ENCODE peak calls at places on chromosomes 4 and X, in five cellular contexts. One of them, this sample, is unnamed.
A peak's percentile ranks its signal among the peaks of the same experiment; 100 is the strongest.

GRCh38 chrX:39731735-39732134 is 366.0 kb downstream of the BCOR start:
- DNase-seq in spleen: no peak
- DNase-seq in prostate gland: no peak
- DNase-seq in body of pancreas: no peak
- DNase-seq in heart left ventricle: peak; percentile 57
- DNase-seq in this sample: no peak

GRCh38 chrX:136823175-136823574 is 42.4 kb upstream of the ARHGEF6 start:
- DNase-seq in prostate gland: no peak
- DNase-seq in heart left ventricle: no peak
- DNase-seq in body of pancreas: no peak
- DNase-seq in spleen: no peak
- DNase-seq in this sample: no peak

GRCh38 chr4:86529450-86529849 is 64.7 kb upstream of the PTPN13 start:
- DNase-seq in body of pancreas: no peak
- DNase-seq in prostate gland: no peak
- DNase-seq in spleen: no peak
- DNase-seq in heart left ventricle: no peak
- DNase-seq in this sample: no peak

GRCh38 chr4:182307746-182308145 is 64.5 kb downstream of the TENM3 start:
- DNase-seq in body of pancreas: peak; percentile 66
- DNase-seq in prostate gland: no peak
- DNase-seq in heart left ventricle: no peak
- DNase-seq in spleen: no peak
- DNase-seq in this sample: no peak

GRCh38 chr4:78720994-78721677 is 55.0 kb upstream of the BMP2K start:
- DNase-seq in body of pancreas: no peak
- DNase-seq in spleen: peak; percentile 72
- DNase-seq in heart left ventricle: peak; percentile 49
- DNase-seq in prostate gland: no peak
- DNase-seq in this sample: no peak

GRCh38 chrX:46294234-46294633 is 251.0 kb downstream of the ZNF674 start:
- DNase-seq in spleen: no peak
- DNase-seq in prostate gland: no peak
- DNase-seq in heart left ventricle: no peak
- DNase-seq in body of pancreas: no peak
- DNase-seq in this sample: no peak

GRCh38 chr4:8696369-8697127 is 104.0 kb downstream of the CPZ start:
- DNase-seq in heart left ventricle: no peak
- DNase-seq in prostate gland: no peak
- DNase-seq in body of pancreas: no peak
- DNase-seq in spleen: peak; percentile 56
- DNase-seq in this sample: no peak

GRCh38 chr4:11070813-11071212 is 357.9 kb downstream of the HS3ST1 start:
- DNase-seq in body of pancreas: no peak
- DNase-seq in heart left ventricle: no peak
- DNase-seq in prostate gland: no peak
- DNase-seq in spleen: no peak
- DNase-seq in this sample: no peak

GRCh38 chr4:98691588-98691987 is 33.2 kb upstream of the TSPAN5 start:
- DNase-seq in spleen: no peak
- DNase-seq in heart left ventricle: no peak
- DNase-seq in body of pancreas: no peak
- DNase-seq in prostate gland: no peak
- DNase-seq in this sample: no peak

GRCh38 chr4:112636688-112637551 is at the start of the genes LARP7 and ZGRF1:
- DNase-seq in heart left ventricle: peak; percentile 99
- DNase-seq in body of pancreas: peak; percentile 98
- DNase-seq in spleen: peak; percentile 99
- DNase-seq in prostate gland: peak; percentile 99
- DNase-seq in this sample: peak; percentile 99

DNA sequence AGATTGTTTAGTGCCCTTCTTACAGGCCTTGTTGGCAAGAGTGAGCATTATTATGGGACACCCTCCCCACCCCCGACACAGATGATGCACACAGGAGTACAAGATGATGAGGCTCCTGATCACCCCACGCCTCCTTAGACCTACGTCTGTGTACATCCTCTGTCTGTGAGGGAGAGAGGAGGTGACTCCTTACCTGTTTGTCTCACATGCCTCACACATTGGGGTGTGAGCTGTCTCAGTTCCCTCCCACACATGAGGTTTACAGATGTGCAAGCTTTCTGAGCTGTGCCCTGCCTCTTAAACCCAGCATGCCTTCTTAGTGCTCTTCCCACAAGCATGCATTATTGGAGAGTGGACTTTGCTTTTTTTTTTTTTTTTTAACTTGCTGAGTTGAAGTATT is 76.7 kb downstream of the CLCN5 start:
- DNase-seq in heart left ventricle: no peak
- DNase-seq in body of pancreas: no peak
- DNase-seq in prostate gland: no peak
- DNase-seq in spleen: no peak
- DNase-seq in this sample: no peak
- TF ChIP-seq POLR2A in heart left ventricle: no peak
- TF ChIP-seq POLR2A in body of pancreas: no peak
- TF ChIP-seq POLR2A in prostate gland: no peak
- TF ChIP-seq POLR2A in spleen: no peak
- TF ChIP-seq POLR2A in this sample: no peak

GRCh38 chrX:629230-630006 is 1.2 kb upstream of the SHOX start:
- DNase-seq in body of pancreas: no peak
- DNase-seq in prostate gland: no peak
- DNase-seq in heart left ventricle: no peak
- DNase-seq in spleen: peak; percentile 18
- DNase-seq in this sample: no peak

GRCh38 chrX:625137-625691 is 5.4 kb upstream of the SHOX start:
- DNase-seq in body of pancreas: no peak
- DNase-seq in spleen: no peak
- DNase-seq in prostate gland: no peak
- DNase-seq in heart left ventricle: no peak
- DNase-seq in this sample: no peak

GRCh38 chrX:627995-628394 is 2.6 kb upstream of the SHOX start:
- DNase-seq in prostate gland: no peak
- DNase-seq in body of pancreas: no peak
- DNase-seq in spleen: no peak
- DNase-seq in heart left ventricle: no peak
- DNase-seq in this sample: no peak

GRCh38 chrX:627510-627964 is 3.1 kb upstream of the SHOX start:
- DNase-seq in prostate gland: no peak
- DNase-seq in spleen: peak; percentile 34
- DNase-seq in body of pancreas: no peak
- DNase-seq in heart left ventricle: no peak
- DNase-seq in this sample: no peak

DNA sequence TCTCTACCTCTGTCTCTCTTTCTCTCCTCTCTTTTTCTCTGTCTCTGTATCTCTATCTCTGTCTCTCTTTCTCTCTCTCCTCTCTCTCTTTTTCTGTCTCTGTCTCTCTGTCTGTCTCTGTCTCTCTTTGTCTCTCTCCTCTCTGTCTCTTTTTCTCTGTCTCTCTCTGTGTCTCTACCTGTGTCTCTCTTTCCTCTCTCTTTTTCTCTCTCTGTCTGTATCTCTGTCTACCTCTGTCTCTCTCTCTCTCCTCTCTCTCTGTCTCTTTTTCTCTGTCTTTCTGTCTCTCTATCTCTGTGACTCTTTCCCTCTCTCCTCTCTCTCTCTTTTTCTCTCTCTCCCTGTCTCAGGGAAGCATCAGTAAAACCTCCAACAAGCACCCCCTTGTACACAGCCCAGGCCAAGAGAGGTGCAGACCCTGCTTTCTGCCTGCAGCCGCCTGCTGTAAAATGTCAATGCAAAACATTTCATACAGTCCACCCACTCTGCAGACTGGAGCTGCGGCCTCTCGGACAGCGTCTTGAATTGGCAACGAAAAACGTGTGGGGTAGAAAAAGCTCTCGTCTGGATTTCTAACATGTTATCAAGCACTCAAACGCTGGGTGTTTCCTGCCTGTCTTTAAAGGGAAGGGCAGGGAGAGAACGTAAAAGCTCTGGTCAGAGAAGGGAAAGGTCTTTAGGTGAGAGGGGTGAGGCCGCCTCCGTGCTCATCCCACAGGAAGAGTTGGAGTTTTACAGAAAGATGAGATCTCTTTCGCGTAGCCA is 3.7 kb upstream of the SHOX start:
- DNase-seq in heart left ventricle: no peak
- DNase-seq in body of pancreas: no peak
- DNase-seq in spleen: peak; percentile 36
- DNase-seq in prostate gland: no peak
- DNase-seq in this sample: no peak
- H3K27me3 ChIP-seq in heart left ventricle: peaks cover 72% of the 10 kb centered on the region
- H3K27me3 ChIP-seq in body of pancreas: no peaks in the 10 kb centered on the region
- H3K27me3 ChIP-seq in spleen: peaks cover 60% of the 10 kb centered on the region
- H3K27me3 ChIP-seq in prostate gland: peaks cover 17% of the 10 kb centered on the region
- H3K27me3 ChIP-seq in this sample: no peaks in the 10 kb centered on the region

GRCh38 chrX:119758682-119759332 is 419 bp downstream of the SOWAHD start:
- DNase-seq in spleen: peak; percentile 90
- DNase-seq in prostate gland: no peak
- DNase-seq in heart left ventricle: peak; percentile 34
- DNase-seq in body of pancreas: peak; percentile 40
- DNase-seq in this sample: no peak
- TF ChIP-seq POLR2A in spleen: no peak
- TF ChIP-seq POLR2A in prostate gland: no peak
- TF ChIP-seq POLR2A in heart left ventricle: no peak
- TF ChIP-seq POLR2A in body of pancreas: no peak
- TF ChIP-seq POLR2A in this sample: no peak

GRCh38 chr4:150579591-150580234 is 2.2 kb upstream of the MAB21L2 start:
- DNase-seq in heart left ventricle: peak; percentile 23
- DNase-seq in spleen: peak; percentile 73
- DNase-seq in prostate gland: no peak
- DNase-seq in body of pancreas: no peak
- DNase-seq in this sample: no peak
- H3K27me3 ChIP-seq in heart left ventricle: no peaks in the 10 kb centered on the region
- H3K27me3 ChIP-seq in spleen: peaks cover 5% of the 10 kb centered on the region
- H3K27me3 ChIP-seq in prostate gland: no peaks in the 10 kb centered on the region
- H3K27me3 ChIP-seq in body of pancreas: no peaks in the 10 kb centered on the region
- H3K27me3 ChIP-seq in this sample: no peaks in the 10 kb centered on the region

GRCh38 chr4:2535386-2536192 is 858 bp upstream of the FAM193A start:
- DNase-seq in spleen: peak; percentile 93
- DNase-seq in heart left ventricle: peak; percentile 69
- DNase-seq in prostate gland: peak; percentile 12
- DNase-seq in body of pancreas: peak; percentile 27
- DNase-seq in this sample: no peak
- TF ChIP-seq POLR2A in spleen: peak; percentile 3
- TF ChIP-seq POLR2A in heart left ventricle: no peak
- TF ChIP-seq POLR2A in prostate gland: no peak
- TF ChIP-seq POLR2A in body of pancreas: peak; percentile 57
- TF ChIP-seq POLR2A in this sample: no peak

GRCh38 chrX:57417827-57418226 is 131.3 kb downstream of the FAAH2 start:
- DNase-seq in prostate gland: no peak
- DNase-seq in heart left ventricle: no peak
- DNase-seq in body of pancreas: no peak
- DNase-seq in spleen: no peak
- DNase-seq in this sample: no peak
- H3K27me3 ChIP-seq in prostate gland: no peaks in the 10 kb centered on the region
- H3K27me3 ChIP-seq in heart left ventricle: no peaks in the 10 kb centered on the region
- H3K27me3 ChIP-seq in body of pancreas: no peaks in the 10 kb centered on the region
- H3K27me3 ChIP-seq in spleen: no peaks in the 10 kb centered on the region
- H3K27me3 ChIP-seq in this sample: no peaks in the 10 kb centered on the region

This sample was measured in uterus.